ENCODE peak calls at places on chromosomes 6 and 20, in nine cellular contexts. B, L, U, D, X, W, E, R and J are unnamed samples.

GRCh38 chr6:98844244-98845161 is 10.1 kb downstream of the POU3F2 start:
- DNase-seq in B (no peak), L (no peak), U (peak), D (no peak), X (no peak), W (no peak), E (no peak), R (no peak), J (no peak)

GRCh38 chr6:111898452-111898851 is 25.2 kb upstream of the FYN start:
- DNase-seq in B (no peak), L (no peak), U (no peak), D (no peak), X (no peak), W (no peak), E (no peak), R (no peak), J (no peak)

GRCh38 chr20:25340380-25340779 is 50.3 kb downstream of the ABHD12 start:
- DNase-seq in B (no peak), L (no peak), U (no peak), D (no peak), X (no peak), W (no peak), E (no peak), R (no peak), J (no peak)

GRCh38 chr20:44219287-44219686 is 8.7 kb upstream of the OSER1 start:
- DNase-seq in B (peak), L (no peak), U (no peak), D (no peak), X (no peak), W (no peak), E (no peak), R (no peak), J (no peak)

GRCh38 chr20:20837574-20838021 is 125.2 kb upstream of the RALGAPA2 start:
- DNase-seq in B (peak), L (peak), U (no peak), D (no peak), X (peak), W (peak), E (peak), R (peak), J (peak)

GRCh38 chr6:125193208-125193607 is 39.6 kb downstream of the TPD52L1 start:
- DNase-seq in B (no peak), L (no peak), U (no peak), D (no peak), X (no peak), W (no peak), E (no peak), R (no peak), J (no peak)

GRCh38 chr6:112833546-112834215 is 486.6 kb downstream of the RFPL4B start:
- DNase-seq in B (no peak), L (peak), U (no peak), D (no peak), X (no peak), W (no peak), E (peak), R (peak), J (no peak)

GRCh38 chr6:140319209-140319608 is 944.8 kb upstream of the CITED2 start:
- DNase-seq in B (no peak), L (peak), U (no peak), D (no peak), X (no peak), W (peak), E (peak), R (peak), J (peak)

GRCh38 chr20:63402860-63403220 is 41.7 kb upstream of the CHRNA4 start:
- DNase-seq in B (no peak), L (no peak), U (no peak), D (no peak), X (no peak), W (no peak), E (no peak), R (no peak), J (no peak)

GRCh38 chr6:127561660-127562059 is 15.3 kb upstream of the C6orf58 start:
- DNase-seq in B (no peak), L (peak), U (no peak), D (no peak), X (no peak), W (no peak), E (no peak), R (peak), J (no peak)

GRCh38 chr20:33814238-33814712 is 3.1 kb downstream of the CHMP4B start:
- DNase-seq in B (no peak), L (no peak), U (no peak), D (no peak), X (no peak), W (no peak), E (peak), R (peak), J (peak)

DNA sequence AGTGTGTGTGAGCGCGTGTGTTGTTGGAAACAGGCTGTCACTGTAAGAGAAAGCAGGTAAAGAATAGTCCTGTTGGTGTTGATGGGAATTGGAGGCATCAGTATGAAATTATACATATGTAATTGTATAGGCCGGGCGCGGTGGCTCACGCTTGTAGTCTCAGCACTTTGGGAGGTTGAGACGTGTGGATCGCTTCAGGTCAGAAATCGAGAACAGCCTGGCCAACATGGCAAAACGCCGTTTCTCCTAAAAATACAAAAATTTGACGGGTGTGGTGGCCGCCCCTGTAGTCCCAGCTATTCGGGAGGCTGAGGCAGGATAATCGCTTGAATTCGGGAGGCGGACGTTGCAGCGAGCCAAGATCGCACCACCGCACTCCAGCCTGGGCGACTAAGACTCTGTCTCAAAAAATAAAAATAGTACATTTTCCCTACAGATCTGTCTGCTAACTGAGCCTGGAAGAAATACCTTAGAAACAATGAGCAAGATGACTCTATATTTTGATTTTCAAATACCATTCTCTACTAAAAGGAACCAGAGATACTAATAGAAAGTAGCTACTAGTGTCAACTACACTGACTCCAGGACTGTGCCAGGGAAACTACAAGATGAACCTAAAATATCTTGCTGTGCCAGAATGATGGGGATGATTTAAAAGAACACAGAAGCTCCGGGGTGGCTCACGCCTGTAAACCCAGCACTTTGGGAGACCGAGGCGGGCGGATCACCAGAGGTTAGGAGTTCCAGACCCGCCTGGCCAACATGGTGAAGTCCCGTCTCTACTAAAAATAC is 110.8 kb downstream of the TRIM27 start:
- DNase-seq in B (no peak), L (no peak), U (no peak), D (no peak), X (no peak), W (no peak), E (no peak), R (no peak), J (no peak)
- H3K4me3 ChIP-seq in B (no peak), L (no peak), U (no peak), D (no peak), X (peak), W (no peak), E (no peak), R (no peak), J (no peak)

GRCh38 chr6:43953794-43954310 is 173.4 kb downstream of the MRPL14 start:
- DNase-seq in B (peak), L (peak), U (no peak), D (no peak), X (peak), W (no peak), E (no peak), R (no peak), J (no peak)

GRCh38 chr6:43953256-43953655 is 174.0 kb downstream of the MRPL14 start:
- DNase-seq in B (no peak), L (no peak), U (no peak), D (no peak), X (no peak), W (no peak), E (no peak), R (no peak), J (no peak)

GRCh38 chr6:43951756-43952675 is 175.2 kb downstream of the MRPL14 start:
- DNase-seq in B (no peak), L (no peak), U (no peak), D (no peak), X (no peak), W (no peak), E (no peak), R (no peak), J (no peak)

GRCh38 chr6:43951063-43951755 is 176.0 kb downstream of the MRPL14 start:
- DNase-seq in B (peak), L (peak), U (peak), D (peak), X (peak), W (no peak), E (no peak), R (no peak), J (peak)

DNA sequence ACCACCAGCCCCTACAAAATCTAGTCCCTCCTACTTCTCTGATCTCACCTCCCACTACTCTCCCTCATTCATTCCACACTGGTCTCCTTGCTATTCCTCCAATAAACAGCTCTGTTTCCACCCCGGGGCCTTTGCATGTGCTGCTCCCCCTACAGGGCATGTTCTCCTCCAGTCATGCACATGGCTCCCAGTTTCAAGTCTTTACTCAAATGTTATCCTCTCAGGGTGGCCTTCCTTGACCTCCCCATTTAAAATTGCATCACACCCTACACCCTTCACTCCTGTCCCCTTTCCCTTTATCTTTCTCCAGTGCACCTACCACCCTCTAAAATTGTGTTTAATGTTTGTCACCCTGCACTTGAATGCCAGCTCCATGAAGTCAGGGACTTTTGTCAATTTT is 174.5 kb downstream of the MRPL14 start:
- DNase-seq in B (no peak), L (peak), U (no peak), D (no peak), X (no peak), W (no peak), E (no peak), R (no peak), J (peak)
- TF ChIP-seq CTCF in B (peak), L (peak), U (no peak), D (no peak), X (peak), W (peak), E (peak), R (no peak), J (peak)

GRCh38 chr20:23632711-23633573 is 4.8 kb downstream of the CST3 start:
- DNase-seq in B (no peak), L (no peak), U (no peak), D (no peak), X (no peak), W (no peak), E (no peak), R (no peak), J (no peak)

GRCh38 chr20:23636182-23636907 is 1.4 kb downstream of the CST3 start:
- DNase-seq in B (no peak), L (no peak), U (no peak), D (no peak), X (no peak), W (no peak), E (no peak), R (no peak), J (no peak)

GRCh38 chr20:23631981-23632710 is 5.6 kb downstream of the CST3 start:
- DNase-seq in B (no peak), L (no peak), U (no peak), D (peak), X (no peak), W (no peak), E (no peak), R (no peak), J (no peak)

GRCh38 chr20:23634985-23635767 is 2.6 kb downstream of the CST3 start:
- DNase-seq in B (no peak), L (no peak), U (peak), D (no peak), X (no peak), W (no peak), E (no peak), R (no peak), J (no peak)

GRCh38 chr20:23634044-23634801 is 3.5 kb downstream of the CST3 start:
- DNase-seq in B (no peak), L (no peak), U (no peak), D (no peak), X (no peak), W (no peak), E (no peak), R (no peak), J (no peak)
- H3K4me3 ChIP-seq in B (no peak), L (no peak), U (no peak), D (no peak), X (no peak), W (no peak), E (no peak), R (no peak), J (no peak)

GRCh38 chr20:11331096-11331495 is 586.6 kb upstream of the BTBD3 start:
- DNase-seq in B (no peak), L (peak), U (no peak), D (no peak), X (no peak), W (no peak), E (peak), R (no peak), J (no peak)
- TF ChIP-seq CTCF in B (no peak), L (no peak), U (no peak), D (no peak), X (no peak), W (no peak), E (no peak), R (no peak), J (no peak)

GRCh38 chr6:149472241-149472640 is 12.6 kb downstream of the ZC3H12D start:
- DNase-seq in B (no peak), L (no peak), U (no peak), D (no peak), X (no peak), W (no peak), E (no peak), R (no peak), J (peak)

GRCh38 chr6:149474108-149474935 is 10.5 kb downstream of the ZC3H12D start:
- DNase-seq in B (no peak), L (no peak), U (no peak), D (no peak), X (no peak), W (no peak), E (no peak), R (no peak), J (peak)

GRCh38 chr6:149470948-149471347 is 13.9 kb downstream of the ZC3H12D start:
- DNase-seq in B (no peak), L (no peak), U (no peak), D (no peak), X (no peak), W (no peak), E (no peak), R (no peak), J (no peak)

GRCh38 chr6:149471801-149472200 is 13.0 kb downstream of the ZC3H12D start:
- DNase-seq in B (no peak), L (no peak), U (no peak), D (no peak), X (no peak), W (no peak), E (no peak), R (no peak), J (peak)

GRCh38 chr6:149473080-149474052 is 11.4 kb downstream of the ZC3H12D start:
- DNase-seq in B (no peak), L (peak), U (no peak), D (no peak), X (no peak), W (no peak), E (no peak), R (no peak), J (peak)
- H3K4me3 ChIP-seq in B (no peak), L (no peak), U (no peak), D (no peak), X (no peak), W (no peak), E (no peak), R (no peak), J (peak)

DNA sequence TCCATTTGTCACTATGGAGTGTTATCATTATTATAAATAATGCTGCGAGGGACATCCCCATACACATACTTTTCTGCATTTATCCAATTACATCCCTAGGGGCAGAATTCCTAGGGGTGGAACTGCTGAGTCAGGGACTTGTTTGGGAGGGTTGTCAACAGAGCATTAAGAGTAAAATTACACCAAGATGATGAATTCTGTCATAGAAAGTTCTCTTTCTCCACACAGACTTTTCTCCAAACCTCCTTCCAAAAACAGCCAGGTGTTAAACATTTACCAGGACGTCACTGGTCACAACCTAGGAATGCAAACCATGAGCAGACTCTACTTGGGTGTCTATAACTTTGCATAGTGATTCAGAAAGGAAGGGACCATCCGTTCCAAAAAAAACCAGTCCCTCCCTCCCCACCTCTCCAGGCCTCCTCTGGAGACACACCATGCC is 95.5 kb downstream of the PRND start:
- DNase-seq in B (no peak), L (peak), U (no peak), D (no peak), X (no peak), W (no peak), E (no peak), R (no peak), J (no peak)
- TF ChIP-seq CTCF in B (no peak), L (peak), U (no peak), D (no peak), X (no peak), W (peak), E (no peak), R (peak), J (no peak)

GRCh38 chr6:6808915-6809314 is 220.4 kb downstream of the LY86 start:
- DNase-seq in B (no peak), L (no peak), U (no peak), D (no peak), X (no peak), W (no peak), E (no peak), R (no peak), J (no peak)

GRCh38 chr6:6810727-6811126 is 222.2 kb downstream of the LY86 start:
- DNase-seq in B (no peak), L (no peak), U (no peak), D (no peak), X (no peak), W (no peak), E (no peak), R (no peak), J (peak)

GRCh38 chr6:6808343-6808742 is 219.8 kb downstream of the LY86 start:
- DNase-seq in B (no peak), L (no peak), U (no peak), D (no peak), X (no peak), W (no peak), E (no peak), R (no peak), J (no peak)

GRCh38 chr6:6812427-6812826 is 223.9 kb downstream of the LY86 start:
- DNase-seq in B (no peak), L (no peak), U (no peak), D (no peak), X (no peak), W (no peak), E (no peak), R (no peak), J (no peak)

GRCh38 chr6:6811151-6812002 is 222.9 kb downstream of the LY86 start:
- DNase-seq in B (no peak), L (peak), U (no peak), D (no peak), X (peak), W (peak), E (peak), R (peak), J (peak)
- H3K4me3 ChIP-seq in B (no peak), L (peak), U (peak), D (peak), X (peak), W (peak), E (peak), R (peak), J (peak)

GRCh38 chr20:8128291-8129046 is 3.6 kb upstream of the PLCB1 start:
- DNase-seq in B (no peak), L (no peak), U (no peak), D (no peak), X (peak), W (no peak), E (no peak), R (no peak), J (no peak)
- TF ChIP-seq CTCF in B (no peak), L (no peak), U (no peak), D (no peak), X (no peak), W (no peak), E (no peak), R (no peak), J (no peak)

DNA sequence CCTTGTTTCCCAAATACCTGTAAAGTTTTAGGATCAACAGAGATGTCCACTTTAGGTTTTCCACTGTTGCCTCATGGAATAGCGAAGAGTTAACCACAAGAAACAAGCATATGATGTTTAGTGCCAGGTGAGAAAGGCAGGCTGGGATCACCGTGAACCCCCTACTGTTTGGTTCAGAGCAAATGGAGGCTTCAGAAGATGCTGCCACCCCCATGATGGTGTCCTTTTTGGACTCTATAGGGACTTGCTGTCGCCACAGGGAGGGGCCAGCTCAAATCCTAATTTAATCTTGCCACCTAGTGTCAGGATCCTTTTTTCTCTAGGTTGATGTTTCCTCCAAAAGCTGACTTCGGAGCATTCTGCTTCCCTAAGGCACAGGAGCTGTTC is 1.9 kb upstream of the DLL1 start:
- DNase-seq in B (no peak), L (no peak), U (no peak), D (no peak), X (no peak), W (no peak), E (no peak), R (no peak), J (no peak)
- H3K4me3 ChIP-seq in B (no peak), L (no peak), U (no peak), D (peak), X (peak), W (no peak), E (no peak), R (no peak), J (no peak)

GRCh38 chr20:36275441-36276189 is 30.5 kb upstream of the DLGAP4 start:
- DNase-seq in B (no peak), L (no peak), U (no peak), D (no peak), X (no peak), W (no peak), E (no peak), R (no peak), J (no peak)
- TF ChIP-seq CTCF in B (no peak), L (no peak), U (no peak), D (no peak), X (peak), W (no peak), E (no peak), R (no peak), J (no peak)